ENCODE peak calls at places on chromosomes 16 and 17, in four cellular contexts. C is epithelial cell of esophagus, Q is fibroblast of lung, E is PC-3. Y is an unnamed sample.

GRCh38 chr16:29975811-29976511 is 2.3 kb downstream of the TAOK2 start:
- DNase-seq in C (no peak), Q (no peak), E (peak), Y (no peak)

GRCh38 chr17:16925461-16926060 is 46.4 kb downstream of the TNFRSF13B start:
- DNase-seq in C (no peak), Q (no peak), E (no peak), Y (no peak)

GRCh38 chr17:77287432-77288068 is 146.8 kb downstream of the SEC14L1 start:
- DNase-seq in C (peak), Q (peak), E (peak), Y (no peak)

GRCh38 chr16:67885545-67885944 is 860 bp downstream of the NRN1L start:
- DNase-seq in C (no peak), Q (no peak), E (no peak), Y (no peak)

GRCh38 chr17:3845754-3846738 is at the start of gene NCBP3:
- DNase-seq in C (peak), Q (peak), E (peak), Y (peak)

GRCh38 chr17:5785867-5786509 is 201.7 kb upstream of the NLRP1 start:
- DNase-seq in C (peak), Q (peak), E (peak), Y (peak)

GRCh38 chr17:33127706-33128105 is 136.1 kb downstream of the SPACA3 start:
- DNase-seq in C (peak), Q (peak), E (peak), Y (no peak)

GRCh38 chr17:33712120-33712519 is 419.0 kb upstream of the ASIC2 start:
- DNase-seq in C (no peak), Q (no peak), E (no peak), Y (no peak)

GRCh38 chr16:57615813-57616212 is 12.6 kb upstream of the ADGRG1 start:
- DNase-seq in C (no peak), Q (no peak), E (no peak), Y (no peak)

GRCh38 chr17:76671912-76672262 is 28.3 kb upstream of the ST6GALNAC1 start:
- DNase-seq in C (no peak), Q (no peak), E (no peak), Y (no peak)

GRCh38 chr17:39450051-39450450 is 1.0 kb downstream of the MED1 start:
- DNase-seq in C (no peak), Q (no peak), E (peak), Y (no peak)

GRCh38 chr16:11768850-11769249 is 26.2 kb upstream of the TXNDC11 start:
- DNase-seq in C (no peak), Q (no peak), E (no peak), Y (peak)

GRCh38 chr16:84768061-84768797 is 51.6 kb upstream of the CRISPLD2 start:
- DNase-seq in C (no peak), Q (no peak), E (no peak), Y (no peak)

GRCh38 chr17:49180303-49180702 is 30.1 kb downstream of the GNGT2 start:
- DNase-seq in C (peak), Q (peak), E (peak), Y (peak)

GRCh38 chr16:83268164-83268563 is 539.6 kb upstream of the HSBP1 start:
- DNase-seq in C (no peak), Q (no peak), E (no peak), Y (no peak)

GRCh38 chr16:89507219-89507833 is 877 bp upstream of the SPG7 start:
- DNase-seq in C (no peak), Q (no peak), E (no peak), Y (no peak)

GRCh38 chr16:22423716-22424115 is 49.3 kb upstream of the CDR2 start:
- DNase-seq in C (no peak), Q (no peak), E (no peak), Y (no peak)

DNA sequence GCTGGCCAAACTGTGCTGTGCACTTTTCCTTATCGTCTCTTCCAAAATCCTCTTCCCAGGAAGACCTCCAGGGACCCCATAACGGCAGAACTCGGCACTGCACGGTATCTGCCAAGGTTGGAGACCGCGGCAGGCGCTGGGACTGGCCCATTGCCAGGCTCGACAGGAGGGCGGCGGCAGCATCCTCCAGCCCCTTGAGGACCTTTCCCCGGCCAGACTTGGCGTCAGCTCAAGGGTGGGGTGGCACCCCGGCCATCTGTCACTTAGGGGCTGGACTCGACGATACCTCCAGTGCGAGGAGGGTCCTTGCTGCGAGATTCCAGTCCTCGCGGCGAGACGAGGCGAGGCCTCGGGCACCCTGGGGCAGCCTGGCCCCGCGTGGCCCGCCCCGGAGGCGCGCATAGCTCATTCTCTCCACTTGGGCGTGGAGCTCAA is 777 bp downstream of the ACLY start:
- DNase-seq in C (peak), Q (peak), E (peak), Y (no peak)
- TF ChIP-seq CTCF in C (no peak), Q (no peak), E (no peak), Y (no peak)

DNA sequence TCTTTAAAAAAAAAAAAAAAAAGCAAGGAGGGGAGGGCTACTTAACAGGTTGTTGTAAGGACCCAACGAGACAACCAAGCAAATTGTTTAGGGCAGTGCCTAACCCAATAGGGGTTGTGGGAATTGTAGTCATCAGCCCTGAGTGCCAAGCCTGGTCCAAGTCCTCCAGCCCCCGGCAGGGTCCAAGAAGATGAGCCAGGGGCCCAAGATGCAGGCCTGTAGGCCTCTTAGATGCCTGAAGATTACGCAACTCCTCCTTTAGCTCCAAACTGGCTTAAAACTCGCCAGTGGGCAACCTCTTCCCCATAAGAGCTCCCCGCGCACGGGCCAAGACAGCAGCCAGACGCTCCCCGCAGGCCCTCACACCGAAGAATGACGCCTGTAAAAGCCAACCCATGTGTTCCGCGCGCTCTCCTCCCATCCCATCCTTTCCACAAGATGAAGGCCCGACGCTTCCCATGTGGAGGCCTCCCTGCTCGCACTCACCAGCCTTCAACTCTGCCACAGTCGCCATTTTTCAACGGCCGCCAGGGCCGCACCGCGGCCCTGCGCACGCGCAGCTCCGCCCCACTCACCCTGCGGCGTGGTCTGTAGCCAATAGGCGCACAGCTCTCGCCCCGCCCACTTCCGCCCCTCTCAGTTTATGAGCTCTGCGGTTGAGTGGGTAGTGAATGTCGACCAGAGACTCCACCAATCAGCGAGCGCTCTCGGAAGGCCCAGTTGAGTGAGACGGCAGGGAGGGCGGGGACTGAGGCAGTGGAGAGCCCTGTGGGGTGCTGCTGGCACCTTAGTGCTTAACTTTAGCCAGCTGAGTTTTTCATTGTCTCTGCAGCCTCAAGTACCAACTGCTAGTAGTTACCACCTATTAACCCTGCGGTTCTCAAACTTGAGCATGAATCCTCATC is at the start of gene CEP20:
- DNase-seq in C (peak), Q (peak), E (peak), Y (peak)
- TF ChIP-seq CTCF in C (peak), Q (no peak), E (no peak), Y (no peak)

GRCh38 chr16:19680972-19681371 is 37.1 kb downstream of the KNOP1 start:
- DNase-seq in C (no peak), Q (no peak), E (peak), Y (no peak)
- TF ChIP-seq CTCF in C (no peak), Q (no peak), E (peak), Y (no peak)

GRCh38 chr16:31273187-31273586 is 13.4 kb downstream of the ITGAM start:
- DNase-seq in C (no peak), Q (no peak), E (no peak), Y (no peak)
- TF ChIP-seq CTCF in C (no peak), Q (no peak), E (no peak), Y (no peak)